ENCODE peak calls at places on chromosomes 2 and 18, in six cellular contexts. V is kidney; I is cardiac muscle cell; U is AG04450; X is CD8-positive, alpha-beta T cell; B is right lobe of liver. Y is an unnamed sample.

GRCh38 chr2:45888641-45889040 is 237.2 kb downstream of the PRKCE start:
- DNase-seq in V (no peak), B (no peak), I (no peak), X (no peak), U (no peak), Y (no peak)

GRCh38 chr18:33578371-33579146 is 540 bp downstream of the ASXL3 start:
- DNase-seq in U (no peak), B (peak), I (no peak), X (no peak), V (peak), Y (no peak)

GRCh38 chr2:226766352-226767055 is 33.1 kb downstream of the IRS1 start:
- DNase-seq in U (no peak), B (no peak), I (no peak), V (no peak), X (no peak), Y (no peak)

GRCh38 chr2:239675856-239676715 is 275.3 kb upstream of the HDAC4 start:
- DNase-seq in U (no peak), I (no peak), X (no peak), B (no peak), V (peak), Y (no peak)

GRCh38 chr2:228407821-228408220 is 226.3 kb upstream of the SPHKAP start:
- DNase-seq in X (no peak), B (no peak), I (no peak), V (no peak), U (no peak), Y (no peak)

GRCh38 chr18:77178559-77178958 is 46.0 kb upstream of the MBP start:
- DNase-seq in U (no peak), V (no peak), I (peak), X (no peak), B (no peak), Y (no peak)

GRCh38 chr2:238286987-238287386 is 1.4 kb downstream of the PER2 start:
- DNase-seq in I (no peak), V (peak), X (no peak), B (no peak), U (no peak), Y (no peak)

GRCh38 chr18:49613741-49614151 is 51.9 kb downstream of the LIPG start:
- DNase-seq in U (no peak), I (no peak), X (no peak), V (no peak), B (no peak), Y (no peak)

GRCh38 chr18:62978251-62979049 is 263.1 kb downstream of the PHLPP1 start:
- DNase-seq in X (no peak), I (no peak), B (no peak), U (no peak), V (no peak), Y (no peak)

GRCh38 chr2:15941483-15941853 is 1.1 kb downstream of the MYCN start:
- DNase-seq in B (no peak), I (no peak), X (no peak), U (no peak), V (no peak), Y (no peak)

GRCh38 chr2:29053223-29053622 is 21.1 kb downstream of the PCARE start:
- DNase-seq in U (no peak), I (no peak), B (no peak), X (no peak), V (no peak), Y (no peak)

GRCh38 chr2:192546566-192546965 is 351.8 kb upstream of the TMEFF2 start:
- DNase-seq in B (no peak), U (no peak), X (no peak), I (no peak), V (no peak), Y (no peak)

GRCh38 chr2:9013403-9013802 is 9.9 kb upstream of the MBOAT2 start:
- DNase-seq in B (no peak), U (no peak), X (no peak), V (no peak), I (no peak), Y (no peak)

GRCh38 chr18:27685807-27686412 is 491.0 kb downstream of the CDH2 start:
- DNase-seq in U (peak), B (no peak), I (peak), X (no peak), V (no peak), Y (no peak)

GRCh38 chr2:191441761-191442160 is 196.6 kb downstream of the MYO1B start:
- DNase-seq in U (no peak), X (no peak), I (peak), B (no peak), V (no peak), Y (no peak)

GRCh38 chr2:33529771-33530481 is 53.5 kb downstream of the RASGRP3 start:
- DNase-seq in I (peak), U (peak), V (no peak), X (no peak), B (no peak), Y (no peak)

GRCh38 chr2:98685930-98686887 is 44.7 kb downstream of the MGAT4A start:
- DNase-seq in X (no peak), I (no peak), B (peak), V (no peak), U (no peak), Y (no peak)

GRCh38 chr2:150076281-150076680 is 411.2 kb downstream of the RND3 start:
- DNase-seq in U (no peak), I (peak), X (no peak), V (no peak), B (no peak), Y (no peak)

GRCh38 chr18:50590625-50591024 is 30.7 kb downstream of the MAPK4 start:
- DNase-seq in U (no peak), B (no peak), I (no peak), V (no peak), X (no peak), Y (no peak)

GRCh38 chr2:77443076-77443475 is 79.1 kb downstream of the LRRTM4 start:
- DNase-seq in I (no peak), U (no peak), B (no peak), V (no peak), X (no peak), Y (no peak)

GRCh38 chr18:78980777-78981651 is 1.4 kb downstream of the SALL3 start:
- DNase-seq in I (peak), B (no peak), X (no peak), U (no peak), V (no peak), Y (no peak)

GRCh38 chr2:152367547-152368250 is 32.7 kb downstream of the FMNL2 start:
- DNase-seq in I (peak), B (no peak), U (peak), X (no peak), V (no peak), Y (peak)

GRCh38 chr2:10256031-10256524 is 46.6 kb upstream of the HPCAL1 start:
- DNase-seq in X (no peak), U (no peak), B (no peak), V (peak), I (no peak), Y (no peak)

GRCh38 chr2:206442854-206443734 is at the start of gene ADAM23:
- DNase-seq in V (peak), I (peak), B (no peak), U (no peak), X (no peak), Y (no peak)

GRCh38 chr2:62570861-62571698 is 65.1 kb upstream of the TMEM17 start:
- DNase-seq in U (no peak), B (peak), V (peak), X (no peak), I (no peak), Y (no peak)

GRCh38 chr18:59715966-59716369 is 18.7 kb upstream of the CCBE1 start:
- DNase-seq in X (no peak), B (no peak), I (peak), U (peak), V (no peak), Y (no peak)

GRCh38 chr18:63379639-63379962 is 12.6 kb upstream of the KDSR start:
- DNase-seq in I (no peak), U (no peak), V (no peak), B (no peak), X (no peak), Y (no peak)

GRCh38 chr2:24454258-24454657 is 36.8 kb upstream of the NCOA1 start:
- DNase-seq in U (no peak), I (peak), X (no peak), V (no peak), B (no peak), Y (no peak)

GRCh38 chr2:85997016-85997970 is 108.4 kb downstream of the POLR1A start:
- DNase-seq in X (no peak), I (peak), V (no peak), B (no peak), U (no peak), Y (no peak)

GRCh38 chr2:202102425-202103005 is 29.5 kb downstream of the KIAA2012 start:
- DNase-seq in B (no peak), X (no peak), U (no peak), V (no peak), I (no peak), Y (no peak)

GRCh38 chr2:39851691-39852110 is 72.6 kb upstream of the THUMPD2 start:
- DNase-seq in U (peak), V (peak), I (peak), B (no peak), X (no peak), Y (no peak)

GRCh38 chr2:180618570-180618969 is 361.8 kb upstream of the UBE2E3 start:
- DNase-seq in I (peak), U (no peak), X (no peak), V (no peak), B (no peak), Y (no peak)

GRCh38 chr2:15092166-15092565 is 459.6 kb downstream of the LRATD1 start:
- DNase-seq in B (no peak), U (no peak), X (no peak), V (no peak), I (no peak), Y (no peak)

GRCh38 chr2:119267604-119268003 is 44.0 kb downstream of the STEAP3 start:
- DNase-seq in V (no peak), B (no peak), U (no peak), I (no peak), X (no peak), Y (no peak)

GRCh38 chr2:223599646-223600009 is 2.5 kb downstream of the SCG2 start:
- DNase-seq in B (no peak), U (no peak), X (no peak), I (peak), V (no peak), Y (no peak)

GRCh38 chr2:187842978-187843847 is 289.0 kb upstream of the TFPI start:
- DNase-seq in U (peak), B (no peak), I (peak), X (no peak), V (no peak), Y (peak)

GRCh38 chr18:63410792-63411191 is 11.5 kb downstream of the VPS4B start:
- DNase-seq in V (no peak), B (no peak), I (peak), X (no peak), U (peak), Y (no peak)

GRCh38 chr2:60517441-60517840 is 36.0 kb downstream of the BCL11A start:
- DNase-seq in I (no peak), X (no peak), U (no peak), V (no peak), B (no peak), Y (no peak)

GRCh38 chr2:60516826-60517225 is 36.6 kb downstream of the BCL11A start:
- DNase-seq in X (no peak), I (no peak), B (no peak), U (no peak), V (no peak), Y (no peak)

GRCh38 chr2:60516383-60516811 is 37.1 kb downstream of the BCL11A start:
- DNase-seq in V (no peak), X (no peak), B (no peak), I (peak), U (peak), Y (no peak)

GRCh38 chr2:60514886-60515407 is 38.5 kb downstream of the BCL11A start:
- DNase-seq in I (no peak), V (no peak), B (no peak), X (no peak), U (no peak), Y (no peak)

GRCh38 chr2:60515751-60516226 is 37.7 kb downstream of the BCL11A start:
- DNase-seq in V (no peak), U (peak), I (peak), B (no peak), X (no peak), Y (peak)
- TF ChIP-seq CTCF in V (no peak), U (peak), I (peak), B (no peak), X (no peak), Y (peak)

GRCh38 chr2:105786231-105787230 is 41.8 kb downstream of the NCK2 start:
- DNase-seq in V (no peak), X (no peak), B (no peak), I (no peak), U (no peak), Y (no peak)
- H3K4me3 ChIP-seq in V (no peak), X (peak), B (no peak), I (no peak), U (no peak), Y (no peak)

GRCh38 chr2:47344890-47345583 is 57.9 kb upstream of the MSH2 start:
- DNase-seq in B (peak), X (no peak), I (peak), V (peak), U (no peak), Y (no peak)
- TF ChIP-seq CTCF in B (peak), X (no peak), I (no peak), V (no peak), U (peak), Y (no peak)

GRCh38 chr2:21468609-21469008 is 344.8 kb downstream of the TDRD15 start:
- DNase-seq in B (no peak), V (no peak), I (no peak), X (no peak), U (no peak), Y (no peak)

GRCh38 chr2:21469158-21469557 is 345.4 kb downstream of the TDRD15 start:
- DNase-seq in U (no peak), B (no peak), V (no peak), I (no peak), X (no peak), Y (no peak)

GRCh38 chr2:21466528-21466927 is 342.8 kb downstream of the TDRD15 start:
- DNase-seq in V (no peak), I (no peak), X (no peak), U (peak), B (no peak), Y (no peak)

GRCh38 chr2:21467280-21467818 is 343.6 kb downstream of the TDRD15 start:
- DNase-seq in X (no peak), I (no peak), B (no peak), V (no peak), U (no peak), Y (no peak)

GRCh38 chr2:21467910-21468309 is 344.1 kb downstream of the TDRD15 start:
- DNase-seq in I (no peak), B (no peak), V (no peak), X (no peak), U (no peak), Y (no peak)
- H3K4me3 ChIP-seq in I (no peak), B (no peak), V (no peak), X (no peak), U (no peak), Y (no peak)

DNA sequence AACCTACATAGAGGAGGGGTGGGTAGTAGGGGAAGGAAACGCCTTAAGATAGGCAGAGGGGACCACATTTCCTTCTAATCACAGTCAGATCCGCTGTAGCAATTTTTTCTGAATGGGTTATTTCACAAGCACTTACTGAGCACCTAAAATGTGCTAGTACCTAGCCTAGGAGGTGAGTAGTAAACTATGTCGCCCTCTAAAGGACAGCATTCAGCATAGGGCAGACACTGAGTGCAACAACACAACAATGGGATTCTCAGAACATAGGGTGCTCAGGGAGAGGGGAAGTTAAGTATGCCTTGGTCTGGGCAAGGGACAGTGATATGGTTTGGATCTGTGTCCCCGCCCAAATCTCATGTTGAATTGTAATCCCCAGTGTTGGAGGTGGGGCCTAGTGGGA is 166.1 kb upstream of the RAB6C start:
- DNase-seq in V (no peak), B (no peak), X (no peak), I (peak), U (no peak), Y (no peak)
- TF ChIP-seq CTCF in V (no peak), B (no peak), X (no peak), I (peak), U (no peak), Y (peak)

GRCh38 chr2:141493936-141494335 is 636.9 kb downstream of the LRP1B start:
- DNase-seq in B (no peak), U (no peak), X (no peak), V (no peak), I (no peak), Y (no peak)
- H3K4me3 ChIP-seq in B (no peak), U (no peak), X (no peak), V (no peak), I (no peak), Y (no peak)

GRCh38 chr2:20391951-20392699 is 41.5 kb upstream of the PUM2 start:
- DNase-seq in I (no peak), U (no peak), X (no peak), B (peak), V (no peak), Y (no peak)
- TF ChIP-seq CTCF in I (no peak), U (no peak), X (no peak), B (no peak), V (no peak), Y (no peak)

GRCh38 chr2:148721991-148722777 is 77.6 kb downstream of the EPC2 start:
- DNase-seq in V (no peak), I (peak), U (no peak), B (no peak), X (no peak), Y (no peak)

GRCh38 chr2:148721520-148721931 is 77.0 kb downstream of the EPC2 start:
- DNase-seq in X (no peak), I (peak), B (no peak), U (no peak), V (no peak), Y (no peak)

GRCh38 chr2:148719941-148720436 is 75.4 kb downstream of the EPC2 start:
- DNase-seq in I (peak), B (no peak), U (no peak), X (no peak), V (no peak), Y (no peak)

GRCh38 chr2:148719195-148719749 is 74.7 kb downstream of the EPC2 start:
- DNase-seq in I (no peak), V (no peak), X (no peak), U (no peak), B (no peak), Y (no peak)

GRCh38 chr2:148720501-148720998 is 76.0 kb downstream of the EPC2 start:
- DNase-seq in I (peak), U (no peak), V (peak), B (no peak), X (no peak), Y (no peak)
- H3K4me3 ChIP-seq in I (no peak), U (no peak), V (no peak), B (no peak), X (no peak), Y (no peak)

Y was measured in GM12864.